ENCODE peak calls at places on chromosomes 13 and 19, in seven cellular contexts. X is activated T-cell treated with anti-CD3 and anti-CD28 coated beads, Interleukin-2, amount 50 U/mL, for 4 hours; C is RCC 7860; N is stimulated activated CD4-positive, alpha-beta T cell treated with anti-CD3 and anti-CD28 coated beads, Interleukin-1b, Interleukin-23, amount 100 ng/mL, for 4 hours; B is endothelial cell; K is HTR-8/SVneo; D is AML-193. S is an unnamed sample.

GRCh38 chr13:33262069-33262487 is 23.5 kb downstream of the STARD13 start:
- DNase-seq in X (no peak), B (no peak), C (peak), K (no peak), N (no peak), D (no peak), S (no peak)

GRCh38 chr19:3175761-3176714 is 2.5 kb upstream of the S1PR4 start:
- DNase-seq in K (no peak), B (no peak), D (no peak), C (peak), N (no peak), X (no peak), S (no peak)

GRCh38 chr13:37995052-37995451 is 125.5 kb upstream of the TRPC4 start:
- DNase-seq in N (no peak), K (no peak), D (no peak), B (peak), X (no peak), C (peak), S (no peak)

GRCh38 chr19:12646551-12646950 is 20.0 kb downstream of the MAN2B1 start:
- DNase-seq in X (no peak), B (no peak), D (no peak), N (no peak), C (no peak), K (no peak), S (no peak)

GRCh38 chr19:55304279-55304978 is 20.6 kb downstream of the BRSK1 start:
- DNase-seq in N (no peak), C (peak), X (no peak), D (peak), B (no peak), K (peak), S (peak)

GRCh38 chr19:6861683-6862286 is 25.6 kb upstream of the ADGRE1 start:
- DNase-seq in C (no peak), X (no peak), D (no peak), K (no peak), B (no peak), N (peak), S (no peak)

GRCh38 chr13:98672947-98673545 is 79.4 kb downstream of the SLC15A1 start:
- DNase-seq in X (peak), C (peak), K (peak), N (peak), B (peak), D (peak), S (peak)

GRCh38 chr19:50794074-50794777 is 4.0 kb downstream of the ACP4 start:
- DNase-seq in N (no peak), X (no peak), D (no peak), B (no peak), C (peak), K (no peak), S (no peak)

GRCh38 chr19:41302624-41303351 is 7.2 kb upstream of the CCDC97 start:
- DNase-seq in B (no peak), X (peak), K (no peak), D (no peak), C (no peak), N (peak), S (no peak)

GRCh38 chr19:4506449-4507149 is 11.7 kb downstream of the PLIN4 start:
- DNase-seq in D (peak), C (peak), K (peak), X (no peak), N (no peak), B (no peak), S (no peak)

GRCh38 chr13:23899555-23899954 is 2.3 kb upstream of the C1QTNF9B start:
- DNase-seq in N (peak), D (peak), X (no peak), C (no peak), K (no peak), B (peak), S (no peak)

GRCh38 chr13:30487075-30487470 is 21.3 kb upstream of the HMGB1 start:
- DNase-seq in X (no peak), K (no peak), D (no peak), N (no peak), B (no peak), C (no peak), S (no peak)